ENCODE peak calls at places on chromosomes 7 and 10, in seven cellular contexts. B, Q, S, T, C, I and V are unnamed samples.

GRCh38 chr10:35516102-35516670 is 89.0 kb upstream of the GJD4 start:
- DNase-seq in B (no peak), Q (no peak), S (no peak), T (no peak), C (no peak), I (no peak), V (no peak)

GRCh38 chr10:43076311-43076875 is 476 bp upstream of the RET start:
- DNase-seq in B (no peak), Q (peak), S (no peak), T (no peak), C (no peak), I (no peak), V (no peak)

GRCh38 chr10:21078410-21079329 is 181.6 kb upstream of the NEBL start:
- DNase-seq in B (peak), Q (peak), S (peak), T (peak), C (no peak), I (no peak), V (peak)

GRCh38 chr10:45520476-45520875 is 146.5 kb downstream of the ALOX5 start:
- DNase-seq in B (no peak), Q (no peak), S (no peak), T (no peak), C (no peak), I (no peak), V (no peak)

GRCh38 chr7:100159099-100159623 is 638 bp upstream of the TRAPPC14 start:
- DNase-seq in B (no peak), Q (no peak), S (no peak), T (no peak), C (no peak), I (no peak), V (no peak)

GRCh38 chr10:124364674-124365073 is 54.0 kb downstream of the OAT start:
- DNase-seq in B (no peak), Q (no peak), S (no peak), T (no peak), C (no peak), I (peak), V (no peak)

GRCh38 chr7:70338061-70338460 is 739.8 kb downstream of the AUTS2 start:
- DNase-seq in B (no peak), Q (no peak), S (no peak), T (no peak), C (no peak), I (no peak), V (no peak)

GRCh38 chr10:62890395-62890794 is 74.2 kb upstream of the EGR2 start:
- DNase-seq in B (no peak), Q (no peak), S (no peak), T (no peak), C (no peak), I (no peak), V (no peak)

GRCh38 chr10:129890170-129890569 is 73.9 kb downstream of the EBF3 start:
- DNase-seq in B (no peak), Q (no peak), S (no peak), T (no peak), C (no peak), I (no peak), V (no peak)

GRCh38 chr10:129892571-129893045 is 71.5 kb downstream of the EBF3 start:
- DNase-seq in B (no peak), Q (no peak), S (no peak), T (no peak), C (peak), I (no peak), V (no peak)

GRCh38 chr10:129888784-129889616 is 75.1 kb downstream of the EBF3 start:
- DNase-seq in B (no peak), Q (peak), S (peak), T (no peak), C (no peak), I (no peak), V (peak)

GRCh38 chr10:129893690-129894089 is 70.4 kb downstream of the EBF3 start:
- DNase-seq in B (no peak), Q (no peak), S (no peak), T (no peak), C (no peak), I (no peak), V (no peak)

DNA sequence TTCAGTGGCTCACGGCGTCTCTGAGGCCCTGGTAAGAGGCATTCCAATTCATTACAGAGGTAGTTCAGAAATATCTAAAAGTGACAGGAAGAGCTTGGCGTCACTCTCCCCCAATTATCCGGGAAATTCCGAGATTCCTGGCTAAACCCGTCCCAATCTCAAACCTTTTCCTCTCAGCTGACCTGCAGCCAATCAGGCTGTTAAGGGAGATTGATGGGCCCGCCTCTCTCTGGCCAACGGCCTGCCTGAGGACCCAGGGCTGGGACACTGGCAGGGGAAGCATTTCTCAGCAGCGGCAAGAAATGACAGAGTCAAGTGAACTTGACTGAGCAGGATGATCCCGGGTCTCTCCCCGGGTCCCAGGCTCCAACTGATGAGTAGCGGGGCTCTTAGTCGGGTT is 72.3 kb downstream of the EBF3 start:
- DNase-seq in B (no peak), Q (no peak), S (no peak), T (no peak), C (no peak), I (no peak), V (no peak)
- H3K27ac ChIP-seq in B (no peak), Q (no peak), S (no peak), T (no peak), C (peak), I (no peak), V (no peak)

GRCh38 chr7:137816696-137817320 is 30.0 kb downstream of the DGKI start:
- DNase-seq in B (no peak), Q (no peak), S (no peak), T (no peak), C (no peak), I (no peak), V (no peak)
- TF ChIP-seq CTCF in B (no peak), Q (no peak), S (peak), T (peak), C (no peak), I (peak), V (no peak)

DNA sequence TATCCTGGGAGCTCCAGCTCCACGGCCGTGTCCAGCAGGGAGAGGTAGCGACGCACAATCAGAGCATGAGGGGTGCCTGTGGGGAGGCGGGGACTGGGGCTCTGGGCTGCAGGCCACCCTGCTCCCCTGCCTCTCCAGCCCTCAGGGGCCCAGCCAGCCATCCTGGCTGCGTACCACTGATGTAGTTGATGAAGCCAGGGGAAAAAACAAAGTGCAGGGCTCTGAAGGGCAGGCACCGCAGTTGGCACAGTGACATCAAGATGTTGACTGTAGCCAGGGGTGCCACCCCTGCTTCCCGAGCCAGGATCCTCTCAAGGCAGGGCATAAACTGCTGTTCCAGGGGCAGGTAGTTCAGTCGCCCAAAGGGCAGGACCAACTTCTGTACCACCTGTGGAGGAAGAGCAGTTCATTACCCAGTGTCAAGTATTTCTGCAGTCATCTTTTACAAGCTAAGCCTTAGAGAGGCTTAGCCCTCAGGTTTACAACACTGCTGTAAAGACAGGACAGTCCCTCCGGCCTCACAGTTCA is 2.8 kb downstream of the FASTK start:
- DNase-seq in B (peak), Q (no peak), S (no peak), T (no peak), C (no peak), I (no peak), V (no peak)
- H3K27ac ChIP-seq in B (peak), Q (peak), S (no peak), T (no peak), C (no peak), I (no peak), V (peak)

GRCh38 chr7:33762153-33762902 is 143.0 kb upstream of the BMPER start:
- DNase-seq in B (no peak), Q (no peak), S (no peak), T (no peak), C (no peak), I (no peak), V (no peak)
- TF ChIP-seq CTCF in B (no peak), Q (no peak), S (peak), T (no peak), C (no peak), I (no peak), V (no peak)

GRCh38 chr10:22686347-22686746 is 28.0 kb downstream of the PIP4K2A start:
- DNase-seq in B (no peak), Q (no peak), S (no peak), T (no peak), C (no peak), I (no peak), V (no peak)
- H3K27ac ChIP-seq in B (no peak), Q (no peak), S (no peak), T (no peak), C (no peak), I (no peak), V (no peak)

GRCh38 chr7:117333168-117333567 is 10.3 kb upstream of the WNT2 start:
- DNase-seq in B (no peak), Q (no peak), S (no peak), T (no peak), C (no peak), I (no peak), V (no peak)
- TF ChIP-seq CTCF in B (no peak), Q (no peak), S (peak), T (no peak), C (no peak), I (no peak), V (no peak)